ENCODE peak calls at places on chromosomes 12 and 14, in four cellular contexts. O, Q, X and D are unnamed samples.

GRCh38 chr12:87142346-87142745 is 886.2 kb upstream of the MGAT4C start:
- DNase-seq in X (no peak), O (no peak), Q (no peak), D (no peak)

GRCh38 chr14:103561381-103562134 is 899 bp downstream of the BAG5 start:
- DNase-seq in X (peak; percentile 41), O (no peak), Q (peak; percentile 74), D (no peak)

GRCh38 chr12:109988903-109989302 is 7.3 kb downstream of the GIT2 start:
- DNase-seq in O (no peak), X (no peak), Q (no peak), D (no peak)

GRCh38 chr14:52412426-52412825 is 98.3 kb downstream of the PTGER2 start:
- DNase-seq in O (no peak), Q (no peak), X (no peak), D (no peak)

GRCh38 chr12:102961488-102961801 is 4.0 kb downstream of the ASCL1 start:
- DNase-seq in X (no peak), Q (no peak), O (no peak), D (no peak)

GRCh38 chr12:108838194-108839010 is 19.0 kb downstream of the SSH1 start:
- DNase-seq in O (peak; percentile 87), Q (peak; percentile 99), X (peak; percentile 52), D (peak; percentile 55)

GRCh38 chr12:13223176-13223806 is 26.8 kb downstream of the EMP1 start:
- DNase-seq in Q (peak; percentile 94), X (no peak), O (no peak), D (no peak)

GRCh38 chr12:18643673-18644072 is 94.1 kb downstream of the PLCZ1 start:
- DNase-seq in X (no peak), Q (no peak), O (no peak), D (no peak)

GRCh38 chr12:55705802-55706402 is 1.8 kb downstream of the ITGA7 start:
- DNase-seq in O (no peak), X (no peak), Q (no peak), D (no peak)

GRCh38 chr14:65077318-65077717 is 25.0 kb downstream of the MAX start:
- DNase-seq in Q (no peak), X (no peak), O (no peak), D (no peak)

GRCh38 chr12:13039557-13039956 is 4.6 kb upstream of the FAM234B start:
- DNase-seq in Q (no peak), X (no peak), O (no peak), D (no peak)

GRCh38 chr14:92465353-92466067 is 48.1 kb upstream of the RIN3 start:
- DNase-seq in X (no peak), Q (no peak), O (no peak), D (no peak)

GRCh38 chr12:74890237-74890599 is 319.4 kb downstream of the KCNC2 start:
- DNase-seq in X (no peak), Q (peak; percentile 95), O (no peak), D (no peak)

GRCh38 chr12:1131811-1132224 is 140.8 kb downstream of the ERC1 start:
- DNase-seq in X (no peak), O (peak; percentile 42), Q (no peak), D (no peak)

GRCh38 chr12:34395056-34396005 is 373.0 kb downstream of the ALG10 start:
- DNase-seq in O (peak; percentile 8), X (no peak), Q (no peak), D (no peak)

GRCh38 chr12:76719171-76719631 is 44.7 kb upstream of the ZDHHC17 start:
- DNase-seq in X (no peak), Q (no peak), O (no peak), D (no peak)
- TF ChIP-seq CTCF in X (no peak), Q (no peak), O (no peak), D (no peak)

GRCh38 chr14:100100032-100100405 is 34.8 kb downstream of the EVL start:
- DNase-seq in O (no peak), Q (no peak), X (no peak), D (no peak)

GRCh38 chr14:100093322-100093721 is 28.1 kb downstream of the EVL start:
- DNase-seq in Q (no peak), O (no peak), X (no peak), D (no peak)

GRCh38 chr14:100098171-100098570 is 32.9 kb downstream of the EVL start:
- DNase-seq in X (no peak), Q (no peak), O (no peak), D (no peak)

GRCh38 chr14:100092832-100093231 is 27.6 kb downstream of the EVL start:
- DNase-seq in Q (peak; percentile 62), X (no peak), O (no peak), D (no peak)

GRCh38 chr14:100096656-100097055 is 31.4 kb downstream of the EVL start:
- DNase-seq in X (no peak), O (no peak), Q (peak; percentile 40), D (no peak)
- TF ChIP-seq CTCF in X (no peak), O (no peak), Q (no peak), D (no peak)

GRCh38 chr14:50342211-50343080 is 30.3 kb downstream of the DMAC2L start:
- DNase-seq in X (peak; percentile 41), O (peak; percentile 70), Q (peak; percentile 86), D (peak; percentile 23)

GRCh38 chr14:50339178-50339804 is 27.2 kb downstream of the DMAC2L start:
- DNase-seq in O (no peak), X (no peak), Q (no peak), D (no peak)

GRCh38 chr14:50338547-50338946 is 26.4 kb downstream of the DMAC2L start:
- DNase-seq in O (no peak), Q (no peak), X (no peak), D (no peak)

GRCh38 chr14:50340045-50340444 is 27.9 kb downstream of the DMAC2L start:
- DNase-seq in X (no peak), Q (no peak), O (no peak), D (no peak)

DNA sequence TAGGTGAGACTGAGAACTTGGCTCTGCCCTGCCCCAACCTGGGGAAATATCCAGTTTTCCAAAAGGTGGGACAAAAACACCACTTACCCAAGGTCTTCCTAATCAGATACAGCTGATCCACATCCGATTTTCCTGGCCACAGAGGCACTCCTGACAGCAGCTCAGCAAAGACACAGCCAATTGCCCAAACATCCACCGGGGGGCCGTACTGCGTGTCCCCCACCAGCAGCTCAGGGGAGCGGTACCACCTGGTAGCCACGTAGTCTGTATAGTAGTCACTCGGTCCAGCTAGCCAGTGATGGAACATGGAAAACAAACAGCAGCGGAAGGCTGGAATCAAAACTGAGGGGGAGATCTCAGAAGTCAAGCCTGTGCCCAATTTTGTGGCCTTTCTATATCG is 28.8 kb downstream of the DMAC2L start:
- DNase-seq in X (peak; percentile 25), O (no peak), Q (no peak), D (no peak)
- TF ChIP-seq CTCF in X (peak; percentile 52), O (no peak), Q (peak; percentile 50), D (no peak)

DNA sequence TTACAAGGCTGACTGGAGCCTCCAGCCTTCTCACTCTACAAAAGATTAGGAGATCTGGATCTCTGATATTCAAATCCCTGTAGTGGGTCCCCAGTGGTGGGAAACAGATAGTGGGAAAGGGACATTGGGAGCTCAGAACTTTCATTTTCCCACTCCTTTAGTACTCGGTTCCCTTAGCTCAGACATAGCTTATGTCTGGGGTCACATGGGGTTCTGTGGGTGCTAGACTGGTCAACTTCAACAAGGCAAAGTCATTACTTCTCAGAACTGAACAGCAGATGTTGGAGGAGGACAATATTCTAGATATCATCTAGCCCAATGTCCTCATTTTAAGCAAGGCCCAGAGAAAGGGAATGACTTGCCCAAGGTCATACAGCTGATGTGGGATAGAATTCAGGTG is 19.4 kb upstream of the ITGA5 start:
- DNase-seq in Q (no peak), X (no peak), O (no peak), D (no peak)
- TF ChIP-seq CTCF in Q (no peak), X (no peak), O (no peak), D (no peak)

DNA sequence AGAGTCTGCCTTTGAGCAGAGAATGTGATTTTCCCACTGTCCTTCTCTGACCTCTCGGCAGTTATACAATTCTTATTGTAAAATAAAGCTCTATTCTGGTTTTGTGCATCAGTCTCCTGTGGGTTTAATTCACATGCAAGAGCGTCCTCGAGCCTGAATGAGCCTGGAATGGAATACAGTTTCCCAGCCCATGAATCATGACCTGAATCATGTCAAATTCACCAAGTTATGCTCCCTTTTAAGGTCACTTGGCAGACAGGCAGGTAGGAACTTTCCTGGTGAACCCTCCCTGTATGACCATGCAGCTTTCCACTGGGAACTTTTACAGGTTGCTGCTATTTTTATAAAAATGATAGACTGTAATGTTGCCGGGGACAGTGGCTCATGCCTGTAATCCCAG is 41.7 kb downstream of the BICD1 start:
- DNase-seq in X (no peak), Q (peak; percentile 69), O (no peak), D (no peak)
- TF ChIP-seq CTCF in X (no peak), Q (no peak), O (no peak), D (no peak)

GRCh38 chr12:2890388-2891239 is at the start of gene TULP3:
- DNase-seq in X (peak; percentile 98), O (peak; percentile 99), Q (peak; percentile 95), D (peak; percentile 98)
- TF ChIP-seq CTCF in X (no peak), O (no peak), Q (no peak), D (no peak)

GRCh38 chr14:70317969-70318634 is 41.4 kb downstream of the COX16 start:
- DNase-seq in X (no peak), O (no peak), Q (peak; percentile 73), D (no peak)
- TF ChIP-seq CTCF in X (peak; percentile 52), O (peak; percentile 68), Q (peak; percentile 82), D (no peak)